ENCODE peak calls at places on chromosomes 13 and 19, in nine cellular contexts. X is adrenal gland, L is heart left ventricle, D is IMR-90, V is NB4, Z is thyroid gland, A is A549, G is H54, Q is GM12878. N is an unnamed sample.

GRCh38 chr13:98651716-98652115 is 74.8 kb upstream of the STK24 start:
- DNase-seq in X (no peak), L (no peak), D (no peak), V (no peak), Z (no peak), A (no peak), G (no peak), Q (no peak), N (no peak)

GRCh38 chr13:34748078-34748477 is 194.0 kb upstream of the NBEA start:
- DNase-seq in X (peak), L (peak), D (no peak), V (peak), Z (peak), A (no peak), G (no peak), Q (no peak), N (peak)

GRCh38 chr19:53365899-53366493 is 491 bp downstream of the ZNF525 start:
- DNase-seq in X (no peak), L (no peak), D (no peak), V (peak), Z (peak), A (no peak), G (no peak), Q (no peak), N (no peak)

GRCh38 chr19:2328401-2329161 is at the start of the genes LSM7 and SPPL2B:
- DNase-seq in X (peak), L (peak), D (peak), V (peak), Z (peak), A (peak), G (peak), Q (peak), N (peak)

GRCh38 chr19:3822683-3823344 is 36.6 kb upstream of the MATK start:
- DNase-seq in X (no peak), L (no peak), D (no peak), V (no peak), Z (no peak), A (no peak), G (no peak), Q (no peak), N (no peak)

GRCh38 chr19:10617409-10618121 is 7.8 kb upstream of the SLC44A2 start:
- DNase-seq in X (no peak), L (no peak), D (peak), V (no peak), Z (no peak), A (no peak), G (peak), Q (no peak), N (no peak)

GRCh38 chr19:38667552-38668205 is 20.2 kb downstream of the ACTN4 start:
- DNase-seq in X (no peak), L (no peak), D (peak), V (no peak), Z (no peak), A (no peak), G (no peak), Q (no peak), N (no peak)

GRCh38 chr13:33518442-33518841 is 232.9 kb upstream of the STARD13 start:
- DNase-seq in X (no peak), L (no peak), D (no peak), V (peak), Z (no peak), A (no peak), G (no peak), Q (no peak), N (no peak)

GRCh38 chr13:99265823-99266426 is 7.7 kb upstream of the GPR18 start:
- DNase-seq in X (no peak), L (no peak), D (peak), V (peak), Z (no peak), A (peak), G (peak), Q (no peak), N (no peak)

GRCh38 chr19:50565984-50566903 is 2.0 kb downstream of the LRRC4B start:
- DNase-seq in X (no peak), L (no peak), D (no peak), V (no peak), Z (no peak), A (no peak), G (no peak), Q (no peak), N (no peak)

GRCh38 chr13:47413112-47413511 is 516.3 kb upstream of the HTR2A start:
- DNase-seq in X (no peak), L (no peak), D (peak), V (no peak), Z (no peak), A (no peak), G (no peak), Q (no peak), N (no peak)

GRCh38 chr13:37869756-37870488 is at the start of gene TRPC4:
- DNase-seq in X (peak), L (peak), D (peak), V (peak), Z (peak), A (peak), G (no peak), Q (no peak), N (peak)

GRCh38 chr19:3980353-3981251 is 4.7 kb downstream of the EEF2 start:
- DNase-seq in X (peak), L (no peak), D (no peak), V (no peak), Z (no peak), A (no peak), G (no peak), Q (no peak), N (peak)

GRCh38 chr13:42215578-42216421 is 56.2 kb upstream of the AKAP11 start:
- DNase-seq in X (peak), L (no peak), D (peak), V (peak), Z (peak), A (peak), G (no peak), Q (peak), N (no peak)

GRCh38 chr13:38590796-38591507 is 95.9 kb upstream of the FREM2 start:
- DNase-seq in X (no peak), L (no peak), D (no peak), V (no peak), Z (peak), A (no peak), G (no peak), Q (no peak), N (peak)

GRCh38 chr19:17931532-17932191 is 1.2 kb upstream of the CCDC124 start:
- DNase-seq in X (no peak), L (no peak), D (no peak), V (no peak), Z (peak), A (no peak), G (no peak), Q (no peak), N (no peak)

GRCh38 chr13:45292176-45292575 is 48.8 kb downstream of the TPT1 start:
- DNase-seq in X (no peak), L (no peak), D (no peak), V (no peak), Z (no peak), A (no peak), G (no peak), Q (no peak), N (no peak)

GRCh38 chr13:58950911-58951310 is 1212.8 kb downstream of the DIAPH3 start:
- DNase-seq in X (no peak), L (no peak), D (no peak), V (no peak), Z (no peak), A (no peak), G (no peak), Q (no peak), N (no peak)

GRCh38 chr13:26198116-26198515 is 24.0 kb downstream of the RNF6 start:
- DNase-seq in X (no peak), L (no peak), D (no peak), V (no peak), Z (no peak), A (no peak), G (no peak), Q (no peak), N (no peak)

GRCh38 chr19:1478934-1479707 is at the start of gene C19orf25:
- DNase-seq in X (peak), L (peak), D (peak), V (peak), Z (peak), A (peak), G (peak), Q (peak), N (peak)

GRCh38 chr13:112711528-112712265 is 21.9 kb downstream of the ATP11A start:
- DNase-seq in X (peak), L (peak), D (peak), V (peak), Z (peak), A (peak), G (peak), Q (no peak), N (peak)

GRCh38 chr13:25541434-25542123 is 169.8 kb downstream of the ATP8A2 start:
- DNase-seq in X (no peak), L (no peak), D (no peak), V (peak), Z (no peak), A (no peak), G (no peak), Q (no peak), N (no peak)

GRCh38 chr13:26025196-26025595 is 26.6 kb downstream of the SHISA2 start:
- DNase-seq in X (no peak), L (no peak), D (no peak), V (no peak), Z (no peak), A (no peak), G (no peak), Q (no peak), N (no peak)

GRCh38 chr13:113904411-113904810 is 40.5 kb upstream of the GAS6 start:
- DNase-seq in X (peak), L (no peak), D (peak), V (peak), Z (peak), A (peak), G (no peak), Q (no peak), N (peak)

GRCh38 chr19:56291857-56292256 is 19.3 kb downstream of the EDDM13 start:
- DNase-seq in X (no peak), L (no peak), D (no peak), V (no peak), Z (no peak), A (no peak), G (no peak), Q (no peak), N (no peak)

GRCh38 chr19:27780367-27781065 is 1432.4 kb downstream of the UQCRFS1 start:
- DNase-seq in X (peak), L (no peak), D (no peak), V (peak), Z (no peak), A (no peak), G (no peak), Q (no peak), N (no peak)

GRCh38 chr19:40530091-40530901 is 46.4 kb upstream of the SHKBP1 start:
- DNase-seq in X (peak), L (peak), D (no peak), V (no peak), Z (peak), A (no peak), G (no peak), Q (no peak), N (peak)

GRCh38 chr19:13095393-13095784 is 7.3 kb downstream of the LYL1 start:
- DNase-seq in X (no peak), L (no peak), D (no peak), V (peak), Z (no peak), A (no peak), G (no peak), Q (no peak), N (no peak)

GRCh38 chr19:35249146-35249847 is 495 bp downstream of the LSR start:
- DNase-seq in X (peak), L (no peak), D (no peak), V (no peak), Z (no peak), A (no peak), G (no peak), Q (no peak), N (peak)

GRCh38 chr19:52171321-52172169 is at the start of gene ZNF836:
- DNase-seq in X (peak), L (peak), D (peak), V (peak), Z (peak), A (peak), G (peak), Q (peak), N (peak)

GRCh38 chr19:35777411-35777841 is 2.1 kb downstream of the ARHGAP33 start:
- DNase-seq in X (no peak), L (no peak), D (no peak), V (no peak), Z (no peak), A (no peak), G (no peak), Q (no peak), N (no peak)

GRCh38 chr19:55341191-55342043 is 1.7 kb downstream of the KMT5C start:
- DNase-seq in X (peak), L (peak), D (peak), V (peak), Z (peak), A (peak), G (peak), Q (no peak), N (peak)

GRCh38 chr19:6424190-6424938 is at the start of gene KHSRP:
- DNase-seq in X (peak), L (no peak), D (no peak), V (peak), Z (no peak), A (no peak), G (no peak), Q (no peak), N (no peak)

GRCh38 chr13:52846567-52847321 is 1.7 kb downstream of the PCDH8 start:
- DNase-seq in X (peak), L (peak), D (peak), V (no peak), Z (peak), A (no peak), G (no peak), Q (no peak), N (peak)

GRCh38 chr19:46412034-46412982 is 1.1 kb downstream of the CCDC8 start:
- DNase-seq in X (no peak), L (no peak), D (no peak), V (no peak), Z (peak), A (no peak), G (no peak), Q (no peak), N (peak)

GRCh38 chr19:46420056-46420455 is 6.7 kb upstream of the CCDC8 start:
- DNase-seq in X (no peak), L (no peak), D (no peak), V (no peak), Z (no peak), A (no peak), G (no peak), Q (no peak), N (no peak)

GRCh38 chr19:46412983-46413261 is 442 bp downstream of the CCDC8 start:
- DNase-seq in X (no peak), L (no peak), D (no peak), V (no peak), Z (no peak), A (no peak), G (no peak), Q (no peak), N (no peak)

GRCh38 chr19:46413262-46414031 is at the start of gene CCDC8:
- DNase-seq in X (peak), L (peak), D (peak), V (peak), Z (peak), A (no peak), G (no peak), Q (no peak), N (peak)

GRCh38 chr19:46416077-46416709 is 2.8 kb upstream of the CCDC8 start:
- DNase-seq in X (peak), L (peak), D (peak), V (peak), Z (peak), A (peak), G (peak), Q (no peak), N (peak)
- TF ChIP-seq POLR2A in X (no peak), L (no peak), D (no peak), V (no peak), Z (no peak), A (no peak), G (no peak), Q (no peak), N (no peak)

DNA sequence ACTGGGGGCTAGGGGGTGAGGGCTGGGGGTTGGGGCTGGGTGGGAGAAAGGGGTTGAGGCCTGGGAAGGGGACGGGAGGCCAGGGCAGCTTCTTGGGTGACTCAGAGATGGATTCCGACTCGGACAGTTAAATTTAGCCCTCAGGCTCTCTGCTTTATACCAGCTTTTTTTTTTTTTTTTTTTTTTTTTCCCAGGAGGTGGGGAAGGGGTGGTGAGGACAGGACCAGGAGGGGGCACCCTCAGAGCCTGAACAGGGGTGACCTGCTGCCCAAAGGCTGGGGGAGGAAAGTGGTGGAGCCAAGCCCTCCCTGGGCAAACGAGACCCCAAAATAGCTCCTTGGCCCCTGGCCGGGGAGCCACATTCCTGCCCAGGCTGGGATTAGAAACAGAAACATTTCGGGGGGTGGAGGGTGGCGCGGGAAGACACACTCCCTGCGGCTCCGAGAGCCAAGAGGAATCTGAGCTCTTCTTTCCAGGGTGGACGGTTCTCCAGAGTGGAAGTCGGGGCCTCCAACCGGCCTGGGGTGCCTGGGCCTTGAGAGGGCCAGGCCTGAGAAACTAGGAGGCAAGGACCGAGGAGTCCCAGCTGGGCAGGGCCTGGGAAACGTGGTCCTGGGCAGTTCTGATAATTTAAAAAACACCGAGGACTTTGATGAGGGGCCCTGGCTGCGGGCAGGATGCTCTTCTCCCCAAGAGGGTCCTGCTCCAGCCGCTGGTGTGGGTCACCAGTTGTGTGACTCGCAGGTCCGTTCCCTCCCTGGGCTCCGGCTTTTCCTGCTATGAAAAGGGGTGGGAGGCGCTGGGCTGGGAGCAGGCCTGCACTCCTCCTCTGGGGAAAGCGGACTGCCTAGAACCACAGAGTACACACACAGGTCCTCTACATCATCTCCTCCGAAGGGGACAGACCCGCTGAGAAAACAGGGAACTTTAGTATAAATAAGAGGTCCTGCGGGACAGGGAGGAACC is 813 bp upstream of the DMPK start:
- DNase-seq in X (peak), L (peak), D (peak), V (no peak), Z (no peak), A (peak), G (peak), Q (no peak), N (no peak)
- TF ChIP-seq POLR2A in X (no peak), L (no peak), D (no peak), V (no peak), Z (no peak), A (no peak), G (no peak), Q (no peak), N (no peak)

DNA sequence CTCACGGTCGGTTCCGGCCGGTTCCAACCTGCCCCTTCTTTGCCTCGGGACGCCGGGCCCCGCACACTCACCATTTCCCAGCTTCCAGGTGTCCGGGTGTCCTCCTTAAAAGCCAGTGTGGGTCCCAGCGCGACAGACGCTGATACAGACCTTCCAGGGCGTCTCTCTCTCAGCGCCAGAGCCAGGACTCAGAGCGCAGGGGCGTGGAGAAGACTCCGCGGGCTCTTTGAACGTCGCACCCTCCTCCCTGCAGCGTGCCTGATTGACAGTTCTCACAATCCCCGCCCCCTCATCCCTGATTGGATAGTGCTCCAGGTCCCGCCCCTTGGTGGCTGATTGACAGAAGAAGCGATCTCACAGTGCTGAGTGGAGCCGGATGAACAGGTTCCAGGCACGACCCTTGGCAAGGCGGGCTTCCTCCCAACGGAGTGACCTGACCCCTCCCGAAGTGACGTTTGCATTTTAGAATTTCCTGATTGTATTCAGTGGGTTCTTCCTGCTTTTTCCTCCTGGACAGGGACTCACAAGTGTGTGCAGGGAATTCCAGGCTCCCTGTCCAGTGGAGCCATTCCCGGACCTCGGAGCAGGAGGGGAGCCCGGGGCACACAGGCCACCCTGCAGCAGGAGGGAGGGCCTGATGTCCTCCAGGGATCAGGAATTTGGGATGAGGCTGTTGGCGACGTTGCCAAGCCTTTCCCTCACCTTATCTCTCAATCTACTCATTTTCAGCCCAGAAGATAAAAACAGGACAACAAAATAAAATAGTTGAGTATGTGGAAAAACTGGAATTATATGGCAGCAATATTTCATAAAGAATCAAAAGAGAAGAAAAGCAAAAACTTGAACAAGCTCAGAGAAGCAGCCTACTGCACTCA is at the start of gene ZNF823:
- DNase-seq in X (peak), L (peak), D (peak), V (peak), Z (peak), A (peak), G (peak), Q (peak), N (peak)
- TF ChIP-seq POLR2A in X (peak), L (no peak), D (no peak), V (peak), Z (no peak), A (peak), G (peak), Q (peak), N (peak)

DNA sequence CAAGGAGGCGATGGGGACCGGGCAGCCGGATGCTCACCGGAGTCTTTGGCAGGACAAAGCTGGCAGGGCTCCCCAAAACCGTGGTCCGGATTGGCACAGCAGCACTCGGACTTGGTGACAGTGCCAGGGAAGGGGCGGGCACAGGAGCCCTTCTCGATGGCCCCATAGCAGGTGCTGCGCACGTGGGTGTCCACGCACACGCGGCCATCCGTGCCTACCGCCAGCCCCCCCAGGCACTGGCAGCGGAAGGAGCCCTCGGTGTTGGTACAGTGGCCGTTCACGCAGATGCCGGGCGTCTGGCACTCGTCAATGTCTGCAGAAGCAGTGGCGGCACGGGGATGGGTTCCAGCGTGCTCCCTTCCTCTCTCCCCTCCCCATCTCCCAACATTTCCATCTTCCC is 17.9 kb downstream of the FBN3 start:
- DNase-seq in X (no peak), L (no peak), D (no peak), V (no peak), Z (no peak), A (no peak), G (no peak), Q (no peak), N (no peak)
- TF ChIP-seq POLR2A in X (no peak), L (no peak), D (no peak), V (no peak), Z (no peak), A (no peak), G (no peak), Q (no peak), N (no peak)

N was measured in body of pancreas.